ENCODE peak calls at places on chromosomes 5 and 9, in four cellular contexts. W, I, O and V are unnamed samples.

GRCh38 chr5:91598216-91598615 is 215.1 kb upstream of the ARRDC3 start:
- DNase-seq in W (no peak), I (no peak), O (no peak), V (no peak)

GRCh38 chr9:136095495-136096058 is 488 bp upstream of the NACC2 start:
- DNase-seq in W (no peak), I (peak; percentile 44), O (peak; percentile 45), V (no peak)

GRCh38 chr9:112836394-112836793 is 54.3 kb downstream of the SLC46A2 start:
- DNase-seq in W (no peak), I (no peak), O (no peak), V (no peak)

GRCh38 chr5:122478741-122479459 is 166.9 kb downstream of the SNCAIP start:
- DNase-seq in W (no peak), I (peak; percentile 20), O (no peak), V (peak; percentile 99)

GRCh38 chr5:159911349-159911748 is 4.9 kb upstream of the ADRA1B start:
- DNase-seq in W (no peak), I (no peak), O (no peak), V (no peak)

GRCh38 chr5:123134653-123135181 is 45.7 kb downstream of the PRDM6 start:
- DNase-seq in W (no peak), I (no peak), O (no peak), V (no peak)

GRCh38 chr9:30201024-30201423 is 2183.4 kb upstream of the ACO1 start:
- DNase-seq in W (no peak), I (no peak), O (no peak), V (no peak)

GRCh38 chr9:105299190-105299854 is 54.9 kb downstream of the SLC44A1 start:
- DNase-seq in W (no peak), I (peak; percentile 96), O (peak; percentile 98), V (peak; percentile 98)

GRCh38 chr9:130023147-130023787 is 19.7 kb downstream of the FNBP1 start:
- DNase-seq in W (no peak), I (no peak), O (no peak), V (peak; percentile 27)

GRCh38 chr9:127211983-127212382 is 52.6 kb upstream of the GARNL3 start:
- DNase-seq in W (no peak), I (no peak), O (no peak), V (no peak)

GRCh38 chr9:133513214-133514088 is 11.3 kb downstream of the MYMK start:
- DNase-seq in W (no peak), I (peak; percentile 36), O (no peak), V (no peak)

GRCh38 chr5:172979778-172980177 is 3.8 kb upstream of the ATP6V0E1 start:
- DNase-seq in W (no peak), I (no peak), O (peak; percentile 44), V (peak; percentile 52)

GRCh38 chr9:123651273-123651672 is 278.7 kb downstream of the DENND1A start:
- DNase-seq in W (no peak), I (no peak), O (no peak), V (no peak)

GRCh38 chr9:9337129-9337528 is 1275.7 kb downstream of the PTPRD start:
- DNase-seq in W (no peak), I (no peak), O (no peak), V (no peak)

GRCh38 chr5:89628876-89629635 is 746.1 kb upstream of the MEF2C start:
- DNase-seq in W (no peak), I (no peak), O (peak; percentile 70), V (no peak)

GRCh38 chr5:94086194-94086593 is 344.8 kb upstream of the POU5F2 start:
- DNase-seq in W (no peak), I (no peak), O (no peak), V (peak; percentile 32)

GRCh38 chr9:75168270-75169185 is 80.2 kb downstream of the OSTF1 start:
- DNase-seq in W (no peak), I (peak; percentile 45), O (no peak), V (peak; percentile 71)

GRCh38 chr9:95645992-95646391 is 129.2 kb upstream of the PTCH1 start:
- DNase-seq in W (no peak), I (peak; percentile 13), O (peak; percentile 62), V (peak; percentile 16)

GRCh38 chr9:133579231-133579560 is 30.0 kb downstream of the FAM163B start:
- DNase-seq in W (no peak), I (no peak), O (no peak), V (no peak)

GRCh38 chr9:83106272-83106671 is 43.3 kb upstream of the RASEF start:
- DNase-seq in W (no peak), I (no peak), O (peak; percentile 3), V (no peak)

GRCh38 chr5:157057459-157058370 is 1.2 kb downstream of the HAVCR1 start:
- DNase-seq in W (no peak), I (no peak), O (no peak), V (no peak)

GRCh38 chr9:4600363-4600762 is 61.7 kb upstream of the PLPP6 start:
- DNase-seq in W (no peak), I (no peak), O (no peak), V (no peak)

GRCh38 chr5:65479527-65479926 is 2.2 kb downstream of the ADAMTS6 start:
- DNase-seq in W (no peak), I (no peak), O (no peak), V (no peak)

GRCh38 chr9:93261735-93262523 is 78.0 kb downstream of the WNK2 start:
- DNase-seq in W (no peak), I (no peak), O (no peak), V (no peak)

GRCh38 chr9:78278177-78278777 is 18.6 kb upstream of the PSAT1 start:
- DNase-seq in W (no peak), I (peak; percentile 88), O (peak; percentile 82), V (peak; percentile 82)

GRCh38 chr9:129436751-129437625 is 183.9 kb downstream of the C9orf50 start:
- DNase-seq in W (no peak), I (peak; percentile 86), O (peak; percentile 74), V (no peak)

GRCh38 chr9:1875921-1876448 is 139.2 kb upstream of the SMARCA2 start:
- DNase-seq in W (no peak), I (no peak), O (no peak), V (no peak)

GRCh38 chr9:37540634-37541033 is 35.5 kb downstream of the FBXO10 start:
- DNase-seq in W (no peak), I (no peak), O (no peak), V (no peak)

GRCh38 chr5:107592515-107592914 is 78.2 kb downstream of the EFNA5 start:
- DNase-seq in W (no peak), I (no peak), O (no peak), V (no peak)

GRCh38 chr5:76986828-76987526 is 34.1 kb downstream of the CRHBP start:
- DNase-seq in W (no peak), I (no peak), O (no peak), V (no peak)

GRCh38 chr5:152632380-152632779 is 227.3 kb upstream of the NMUR2 start:
- DNase-seq in W (no peak), I (no peak), O (no peak), V (no peak)

GRCh38 chr5:5340206-5340729 is 82.2 kb upstream of the ICE1 start:
- DNase-seq in W (peak; percentile 22), I (peak; percentile 88), O (peak; percentile 96), V (peak; percentile 60)
- TF ChIP-seq CTCF in W (no peak), I (peak; percentile 56), O (peak; percentile 48), V (peak; percentile 41)

DNA sequence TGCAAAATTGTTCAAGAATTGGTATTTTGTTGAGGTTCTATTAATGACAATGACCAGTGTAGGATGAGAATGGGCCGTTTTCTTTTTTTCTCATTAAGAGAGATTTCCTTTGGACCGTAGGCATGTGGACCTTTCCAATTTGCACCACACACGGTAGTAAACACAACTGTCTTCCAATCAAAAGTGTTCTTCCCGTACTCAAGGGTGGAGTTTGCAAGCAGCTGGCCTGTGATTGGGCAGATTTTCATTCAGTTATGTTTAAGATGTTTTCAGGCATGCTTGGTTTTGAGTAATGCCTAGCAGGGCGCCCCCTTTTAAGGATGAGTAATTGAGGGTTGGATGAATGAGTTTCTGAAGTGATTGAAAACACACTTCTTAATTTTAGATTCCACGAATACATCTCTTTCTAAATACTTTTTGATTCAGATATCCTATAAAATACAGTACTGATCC is 2.5 kb downstream of the KDM3B start:
- DNase-seq in W (no peak), I (peak; percentile 83), O (peak; percentile 88), V (peak; percentile 90)
- TF ChIP-seq CTCF in W (no peak), I (no peak), O (no peak), V (no peak)

DNA sequence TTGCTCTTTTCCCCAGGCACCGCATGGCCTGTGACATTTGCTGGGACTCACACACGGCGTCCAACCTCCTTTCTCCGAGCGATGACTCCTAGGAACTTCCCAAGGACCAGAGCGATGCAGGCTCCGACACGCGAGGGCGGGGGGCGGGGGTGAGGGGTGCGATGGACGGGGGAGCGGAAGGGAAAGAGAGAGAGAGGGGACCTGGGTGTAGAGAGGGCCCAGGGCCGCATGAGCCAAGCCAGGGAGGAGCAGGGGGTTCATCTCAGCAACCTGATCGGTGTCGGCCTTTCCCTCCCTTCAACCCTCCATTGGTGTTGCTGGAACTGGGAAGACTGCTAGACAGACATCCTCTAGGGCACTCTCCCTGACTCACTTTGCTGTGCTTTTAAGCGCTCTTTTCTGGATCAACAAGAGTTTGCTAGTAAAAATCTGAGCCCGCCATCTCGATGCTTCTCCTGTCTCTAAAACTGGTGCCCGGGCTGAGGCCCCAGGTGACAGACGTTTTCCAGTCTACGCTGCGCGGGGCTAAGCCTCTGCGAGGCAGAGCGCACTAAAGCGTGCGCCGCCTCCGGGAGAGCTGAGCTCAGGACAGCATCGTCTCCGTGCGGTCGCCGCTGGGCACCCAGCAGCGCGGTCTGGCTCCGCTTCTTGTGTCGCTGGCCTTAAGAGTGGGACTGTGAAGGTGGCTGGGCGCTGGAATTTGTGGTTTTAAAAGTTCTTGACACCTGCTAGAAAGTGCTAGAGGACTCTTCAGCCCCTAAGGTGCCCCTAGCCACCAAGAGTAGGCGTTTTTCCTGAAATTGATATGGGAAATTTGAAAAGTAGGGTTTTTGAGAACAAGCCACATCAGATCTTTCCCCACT is 1.0 kb upstream of the TSLP start:
- DNase-seq in W (no peak), I (no peak), O (peak; percentile 41), V (no peak)
- TF ChIP-seq CTCF in W (no peak), I (no peak), O (no peak), V (peak; percentile 24)

GRCh38 chr5:150258126-150258525 is 31.4 kb downstream of the CAMK2A start:
- DNase-seq in W (no peak), I (no peak), O (peak; percentile 13), V (no peak)
- TF ChIP-seq CTCF in W (no peak), I (no peak), O (no peak), V (no peak)

DNA sequence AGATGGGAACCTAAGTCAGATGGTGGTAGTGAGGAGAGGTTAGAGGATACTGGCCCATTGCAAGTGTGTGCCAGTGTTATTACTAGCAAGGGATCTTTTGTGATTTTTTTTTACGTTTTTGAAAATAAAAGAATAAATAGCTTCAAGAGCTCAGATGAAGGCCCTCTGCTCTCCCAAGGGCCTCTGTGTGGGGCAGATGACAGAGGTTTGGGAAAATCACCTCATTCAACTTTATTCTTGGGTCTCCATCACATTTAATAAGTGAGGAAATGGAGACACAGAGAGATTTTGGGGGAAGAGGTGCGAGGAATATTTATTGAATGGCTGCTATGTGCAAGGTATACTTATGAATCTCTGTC is 10.1 kb upstream of the TRAF1 start:
- DNase-seq in W (no peak), I (no peak), O (no peak), V (no peak)
- TF ChIP-seq CTCF in W (no peak), I (no peak), O (no peak), V (no peak)

GRCh38 chr5:59923465-59923864 is 29.9 kb upstream of the PDE4D start:
- DNase-seq in W (no peak), I (peak; percentile 23), O (peak; percentile 18), V (peak; percentile 21)
- TF ChIP-seq CTCF in W (no peak), I (no peak), O (peak; percentile 32), V (no peak)

DNA sequence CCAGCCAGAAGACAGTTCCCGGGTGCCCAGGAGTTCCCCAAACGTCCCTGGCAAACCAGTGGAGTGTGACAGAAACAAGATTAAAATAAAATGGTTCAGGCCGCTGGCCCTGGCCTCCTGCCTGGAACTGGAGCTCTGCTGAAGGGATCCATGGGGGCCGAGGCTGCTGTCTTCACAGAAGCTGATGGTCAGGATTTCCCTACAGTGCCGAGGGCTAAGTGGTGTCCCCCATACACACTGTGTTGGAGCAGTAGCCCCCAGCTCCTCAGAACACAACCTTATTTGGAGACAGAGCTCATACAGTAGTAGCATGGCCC is 55.9 kb downstream of the MRPL36 start:
- DNase-seq in W (no peak), I (no peak), O (no peak), V (no peak)
- TF ChIP-seq CTCF in W (no peak), I (no peak), O (no peak), V (no peak)